ENCODE peak calls at places on chromosomes 13 and 19, in four cellular contexts. C is K562, E is GM12878, K is HepG2. M is an unnamed sample.

GRCh38 chr13:73810647-73811046 is 323.6 kb downstream of the KLF12 start:
- DNase-seq in C (no peak), K (no peak), E (no peak), M (no peak)

GRCh38 chr13:25281937-25282332 is 5.4 kb downstream of the MTMR6 start:
- DNase-seq in K (no peak), C (no peak), E (no peak), M (no peak)

GRCh38 chr13:51479199-51479523 is 26.3 kb upstream of the INTS6 start:
- DNase-seq in C (no peak), E (no peak), K (peak), M (no peak)

GRCh38 chr13:51869921-51870320 is 8.2 kb downstream of the CCDC70 start:
- DNase-seq in E (no peak), C (no peak), K (no peak), M (no peak)

GRCh38 chr13:97385146-97385545 is 48.8 kb upstream of the RAP2A start:
- DNase-seq in K (no peak), C (no peak), E (no peak), M (no peak)

GRCh38 chr13:93794197-93794885 is 567.7 kb downstream of the GPC6 start:
- DNase-seq in C (no peak), K (no peak), E (no peak), M (no peak)

GRCh38 chr13:50845211-50845610 is 1.7 kb upstream of the DLEU7 start:
- DNase-seq in E (no peak), C (no peak), K (no peak), M (no peak)

GRCh38 chr13:67119481-67119883 is 110.7 kb downstream of the PCDH9 start:
- DNase-seq in K (no peak), E (no peak), C (no peak), M (no peak)

GRCh38 chr13:76684336-76684735 is 201.9 kb downstream of the KCTD12 start:
- DNase-seq in E (no peak), K (no peak), C (no peak), M (no peak)

GRCh38 chr13:109783815-109784589 is 2.4 kb downstream of the IRS2 start:
- DNase-seq in E (no peak), C (no peak), K (no peak), M (peak)

GRCh38 chr13:70297219-70297618 is 189.0 kb upstream of the KLHL1 start:
- DNase-seq in E (no peak), C (no peak), K (no peak), M (no peak)
- TF ChIP-seq TCF7 in E (no peak), C (no peak), K (no peak), M (no peak)

GRCh38 chr13:46182491-46182877 is 507 bp upstream of the LCP1 start:
- DNase-seq in E (no peak), C (no peak), K (no peak), M (no peak)

GRCh38 chr13:46184277-46184699 is 2.3 kb upstream of the LCP1 start:
- DNase-seq in E (no peak), K (peak), C (peak), M (peak)

GRCh38 chr13:46185634-46186033 is 3.7 kb upstream of the LCP1 start:
- DNase-seq in K (no peak), C (no peak), E (no peak), M (no peak)

GRCh38 chr13:46181799-46182490 is at the start of gene LCP1:
- DNase-seq in C (peak), K (no peak), E (peak), M (no peak)

DNA sequence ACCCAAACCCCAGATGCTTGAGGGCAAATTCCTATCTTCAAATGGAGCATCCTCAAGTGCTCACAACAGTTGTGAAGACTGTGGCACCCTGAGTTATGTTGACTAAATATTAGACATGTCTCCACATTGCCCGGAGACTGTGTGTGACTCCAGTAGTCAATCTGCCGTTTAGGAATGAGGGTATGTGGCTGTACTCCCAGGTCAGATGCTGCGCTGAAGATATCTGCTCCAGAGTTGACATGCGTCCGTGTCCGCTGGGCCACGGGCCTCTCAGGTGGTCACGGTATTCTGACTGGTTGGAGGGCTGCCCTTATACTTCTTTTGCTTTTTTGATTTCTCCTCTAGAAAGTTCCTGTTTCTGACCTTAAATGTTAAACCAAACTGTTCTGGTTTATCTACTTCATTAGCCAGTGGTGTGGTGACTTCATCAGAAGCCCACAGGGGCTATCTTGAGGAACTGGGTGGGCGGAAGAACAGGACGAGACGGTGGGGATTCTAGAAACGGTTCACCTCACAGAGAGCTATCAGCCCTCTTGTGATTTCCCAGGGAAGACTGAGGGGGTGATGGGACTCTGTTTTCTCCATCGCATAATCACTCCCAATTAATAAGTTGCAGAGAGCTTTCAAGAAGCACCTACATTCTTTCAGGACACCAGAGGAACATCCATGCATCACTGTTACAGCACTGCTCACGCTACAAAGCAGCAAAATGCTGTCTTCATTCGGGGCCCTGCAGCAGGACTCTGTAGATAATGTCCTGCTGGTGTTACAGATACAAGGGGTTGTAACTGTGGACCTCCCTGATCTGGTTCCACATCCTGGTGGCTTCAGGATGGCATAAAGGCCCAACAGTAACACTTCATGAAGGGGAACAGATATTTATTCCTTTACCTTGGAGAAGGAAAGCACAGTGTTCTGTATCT is 1.3 kb upstream of the LCP1 start:
- DNase-seq in C (peak), E (no peak), K (no peak), M (no peak)
- TF ChIP-seq CREM in C (no peak), E (peak), K (no peak), M (no peak)

GRCh38 chr19:3712663-3713531 is 4.7 kb downstream of the TJP3 start:
- DNase-seq in C (no peak), E (no peak), K (no peak), M (no peak)

GRCh38 chr19:3707868-3708206 is 347 bp upstream of the TJP3 start:
- DNase-seq in C (no peak), E (no peak), K (no peak), M (no peak)

GRCh38 chr19:3708207-3708931 is at the start of gene TJP3:
- DNase-seq in K (peak), E (no peak), C (no peak), M (no peak)

GRCh38 chr19:3716147-3716668 is 8.0 kb downstream of the TJP3 start:
- DNase-seq in E (no peak), K (no peak), C (no peak), M (no peak)

DNA sequence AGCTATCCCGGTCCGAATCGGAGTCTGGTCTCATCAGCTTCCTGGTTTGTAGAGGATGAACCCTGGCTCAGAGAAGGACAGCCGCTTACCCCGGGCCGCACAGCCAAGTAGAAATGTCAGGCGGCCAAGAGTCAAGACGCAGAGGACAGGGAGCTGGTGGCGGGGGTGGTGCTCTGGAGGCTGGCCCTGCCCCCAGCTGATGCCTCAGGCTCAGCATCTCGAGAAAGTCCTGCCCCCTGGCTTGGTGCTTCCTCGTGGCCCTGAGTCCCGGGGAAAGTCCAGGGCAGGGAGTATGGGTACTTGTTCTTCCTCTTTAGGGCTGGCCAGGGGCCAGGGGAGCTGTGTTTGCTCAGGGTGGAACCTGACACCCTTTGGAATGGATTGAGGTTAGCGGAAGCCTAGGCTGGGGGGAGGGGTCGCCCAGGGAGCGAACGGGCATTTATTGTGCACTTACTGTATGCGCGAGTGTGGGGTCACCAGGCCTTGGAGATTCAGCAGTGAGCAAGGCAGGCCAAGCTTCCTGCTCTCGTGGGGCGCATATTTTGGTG is 2.2 kb downstream of the TJP3 start:
- DNase-seq in C (peak), E (no peak), K (peak), M (peak)
- TF ChIP-seq TCF7 in C (no peak), E (no peak), K (no peak), M (no peak)

GRCh38 chr19:625257-625656 is 8.1 kb downstream of the POLRMT start:
- DNase-seq in K (no peak), C (no peak), E (no peak), M (no peak)
- TF ChIP-seq CREM in K (no peak), C (no peak), E (no peak), M (no peak)

DNA sequence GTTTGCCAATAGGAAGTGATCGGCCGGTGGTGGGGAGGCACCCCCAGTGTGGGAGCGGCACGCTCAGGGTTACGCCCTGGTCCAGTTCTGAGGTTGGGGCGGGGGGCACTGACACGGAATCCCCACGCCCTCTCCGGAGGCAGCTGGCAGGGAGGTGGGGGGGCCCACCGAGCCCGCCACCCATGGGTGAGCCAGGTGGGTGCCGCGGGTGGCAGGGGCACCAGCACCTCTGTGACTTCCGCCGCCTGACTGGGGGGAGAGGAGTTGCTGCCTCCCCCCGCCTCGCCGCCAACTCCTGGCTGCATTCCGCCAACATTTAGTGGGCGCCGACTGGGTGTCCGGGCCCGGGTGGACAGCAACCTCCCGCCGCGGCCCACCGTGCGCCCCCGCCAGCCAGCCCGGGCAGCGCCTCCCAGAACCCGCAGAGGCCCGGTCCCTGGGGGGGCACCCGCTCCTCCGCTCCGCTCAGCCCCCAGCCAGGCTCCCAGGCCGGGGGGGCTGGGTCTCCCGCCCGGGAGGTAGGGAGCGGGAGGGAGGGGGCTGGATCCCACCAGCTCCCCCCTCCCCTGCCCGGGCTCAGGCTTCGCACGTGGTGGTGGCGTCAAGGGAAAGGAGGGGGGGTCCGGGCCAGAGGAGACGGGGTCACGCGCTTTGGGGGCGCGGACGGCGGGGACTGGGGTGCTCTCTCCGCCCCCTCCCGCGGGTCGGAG is 2.0 kb downstream of the ZBTB7A start:
- DNase-seq in C (peak), K (no peak), E (no peak), M (no peak)
- TF ChIP-seq TCF7 in C (peak), K (no peak), E (no peak), M (no peak)

DNA sequence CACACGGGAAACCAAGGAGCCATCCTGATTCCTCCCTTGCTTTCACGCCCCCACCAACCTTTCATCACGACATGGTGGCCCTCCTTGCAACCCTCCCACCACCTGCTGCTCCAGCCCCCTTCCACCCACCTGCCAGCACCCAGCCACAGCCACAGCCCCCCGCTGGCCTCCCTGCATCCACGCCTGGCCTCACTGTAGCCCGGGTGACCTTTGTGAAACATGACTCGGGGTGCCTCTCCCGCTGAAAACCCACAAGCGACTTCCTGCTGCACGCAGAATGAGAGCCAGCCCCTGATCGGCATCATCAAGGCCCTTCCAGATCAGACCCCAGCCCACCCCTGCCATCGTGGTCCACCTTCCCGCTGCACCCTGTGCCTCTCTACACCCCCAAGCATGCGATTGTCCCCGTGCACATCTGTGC is 14.9 kb downstream of the POP4 start:
- DNase-seq in E (no peak), C (no peak), K (no peak), M (no peak)
- TF ChIP-seq CREM in E (no peak), C (no peak), K (no peak), M (no peak)

GRCh38 chr19:33324628-33325027 is 22.3 kb upstream of the CEBPA start:
- DNase-seq in E (no peak), C (no peak), K (no peak), M (no peak)
- TF ChIP-seq TCF7 in E (no peak), C (no peak), K (no peak), M (no peak)

GRCh38 chr19:14425696-14426138 is 6.6 kb upstream of the DDX39A start:
- DNase-seq in K (no peak), E (no peak), C (peak), M (no peak)
- TF ChIP-seq CREM in K (no peak), E (no peak), C (peak), M (no peak)

DNA sequence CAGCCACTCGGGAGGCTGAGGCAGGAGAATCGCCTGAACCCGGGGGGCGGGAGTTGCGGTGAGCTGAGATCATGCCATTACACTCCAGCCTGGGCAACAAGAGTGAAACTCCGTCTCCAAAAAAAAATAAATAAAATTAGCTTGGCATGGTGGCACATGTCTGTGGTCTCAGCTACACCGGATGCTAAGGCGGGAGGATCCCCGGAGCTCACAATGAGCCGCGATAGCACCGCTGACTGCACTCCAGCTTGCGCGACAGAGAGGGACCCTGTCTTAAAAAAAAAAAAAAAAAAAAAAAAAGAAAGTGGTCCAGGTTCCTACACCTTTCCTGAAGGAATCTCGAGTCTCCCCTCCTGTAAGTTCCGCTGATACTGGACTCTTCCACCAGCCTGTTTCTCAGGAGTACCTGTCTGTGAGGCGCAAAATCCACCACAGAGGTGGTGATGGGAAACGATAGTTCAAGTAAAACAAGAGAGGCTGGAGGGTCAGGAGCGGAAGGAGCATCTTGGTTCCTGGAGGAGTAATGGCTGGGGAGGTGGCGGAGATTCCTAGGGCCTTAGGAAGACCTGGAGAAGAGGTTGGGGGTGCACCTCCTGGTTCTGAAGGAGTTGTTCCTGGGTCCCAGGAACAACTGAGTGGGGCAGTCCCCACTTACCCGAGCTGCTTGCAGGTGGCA is 468 bp downstream of the FUT1 start:
- DNase-seq in K (no peak), C (no peak), E (no peak), M (no peak)
- TF ChIP-seq TCF7 in K (no peak), C (no peak), E (no peak), M (no peak)

DNA sequence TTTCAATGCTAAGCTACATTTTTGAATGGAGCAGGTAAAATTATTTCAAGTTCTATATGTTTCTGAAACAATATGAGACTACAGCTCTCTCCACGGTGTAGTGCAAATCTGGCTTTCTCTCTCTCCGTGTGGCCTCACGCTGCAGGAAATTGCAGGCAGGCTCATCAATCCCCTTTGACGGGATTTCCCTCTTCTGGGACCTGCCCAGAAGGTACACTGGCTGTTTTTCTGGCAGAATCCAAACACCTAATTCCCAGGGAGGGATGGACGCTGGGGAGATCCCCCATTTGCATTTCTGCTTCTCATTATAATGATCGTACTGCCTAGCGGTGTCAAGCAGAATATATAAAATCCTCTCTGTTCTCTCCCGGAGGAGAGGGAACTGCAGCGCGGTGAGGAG is 493.9 kb downstream of the LIG4 start:
- DNase-seq in K (no peak), C (no peak), E (no peak), M (no peak)
- TF ChIP-seq CREM in K (no peak), C (no peak), E (no peak), M (no peak)